ENCODE peak calls at places on chromosomes 13 and 19, in five cellular contexts. Y is lower lobe of right lung, H is body of pancreas, O is tibial artery, N is K562. I is an unnamed sample.

GRCh38 chr13:89900104-89900760 is 1447.3 kb upstream of the MIR17HG start:
- DNase-seq in O (no peak), N (no peak), Y (no peak), H (no peak), I (no peak)

GRCh38 chr13:50387124-50387581 is 371.9 kb downstream of the KCNRG start:
- DNase-seq in Y (peak), H (peak), O (peak), N (peak), I (peak)

GRCh38 chr13:20161275-20161950 is 561 bp upstream of the GJA3 start:
- DNase-seq in H (no peak), Y (no peak), N (no peak), O (no peak), I (peak)

GRCh38 chr19:1521636-1522035 is 2.2 kb upstream of the PLK5 start:
- DNase-seq in O (no peak), N (no peak), Y (no peak), H (no peak), I (no peak)

GRCh38 chr19:50036905-50037304 is 11.1 kb downstream of the ZNF473 start:
- DNase-seq in H (no peak), Y (no peak), O (no peak), N (no peak), I (no peak)

GRCh38 chr13:113990321-113990837 is 16.5 kb upstream of the C13orf46 start:
- DNase-seq in N (no peak), Y (no peak), O (no peak), H (no peak), I (no peak)

GRCh38 chr19:4337906-4338440 is 654 bp downstream of the STAP2 start:
- DNase-seq in H (peak), O (no peak), Y (no peak), N (peak), I (no peak)

GRCh38 chr13:35995136-35995535 is 136.0 kb downstream of the DCLK1 start:
- DNase-seq in O (no peak), N (no peak), Y (no peak), H (no peak), I (no peak)

GRCh38 chr19:1690570-1691307 is 38.3 kb upstream of the TCF3 start:
- DNase-seq in N (peak), Y (peak), H (peak), O (no peak), I (peak)

GRCh38 chr13:90690458-90691063 is 656.9 kb upstream of the MIR17HG start:
- DNase-seq in N (no peak), O (no peak), H (peak), Y (no peak), I (no peak)

GRCh38 chr13:30843548-30843947 is 62.5 kb upstream of the MEDAG start:
- DNase-seq in N (no peak), H (no peak), Y (no peak), O (no peak), I (no peak)

GRCh38 chr13:47000166-47000565 is 103.3 kb upstream of the HTR2A start:
- DNase-seq in N (no peak), Y (no peak), H (no peak), O (no peak), I (no peak)

GRCh38 chr13:62747629-62748028 is 1332.0 kb upstream of the PCDH20 start:
- DNase-seq in H (no peak), N (no peak), O (no peak), Y (no peak), I (no peak)

GRCh38 chr19:51000981-51001380 is 423 bp downstream of the KLK8 start:
- DNase-seq in H (no peak), N (peak), Y (no peak), O (no peak), I (no peak)

GRCh38 chr13:53775807-53776206 is 747.2 kb downstream of the OLFM4 start:
- DNase-seq in N (no peak), H (no peak), Y (no peak), O (no peak), I (no peak)
- TF ChIP-seq CTCF in N (no peak), H (no peak), Y (no peak), O (no peak), I (no peak)

GRCh38 chr19:18789422-18789832 is 1.7 kb downstream of the COMP start:
- DNase-seq in O (no peak), H (no peak), N (no peak), Y (no peak), I (no peak)

GRCh38 chr19:18788782-18789421 is 2.2 kb downstream of the COMP start:
- DNase-seq in N (no peak), H (no peak), Y (no peak), O (no peak), I (no peak)

GRCh38 chr19:18790566-18791314 is at the start of gene COMP:
- DNase-seq in O (no peak), N (no peak), H (no peak), Y (no peak), I (no peak)

GRCh38 chr19:18791315-18791678 is 192 bp upstream of the COMP start:
- DNase-seq in O (no peak), H (no peak), Y (no peak), N (no peak), I (no peak)

DNA sequence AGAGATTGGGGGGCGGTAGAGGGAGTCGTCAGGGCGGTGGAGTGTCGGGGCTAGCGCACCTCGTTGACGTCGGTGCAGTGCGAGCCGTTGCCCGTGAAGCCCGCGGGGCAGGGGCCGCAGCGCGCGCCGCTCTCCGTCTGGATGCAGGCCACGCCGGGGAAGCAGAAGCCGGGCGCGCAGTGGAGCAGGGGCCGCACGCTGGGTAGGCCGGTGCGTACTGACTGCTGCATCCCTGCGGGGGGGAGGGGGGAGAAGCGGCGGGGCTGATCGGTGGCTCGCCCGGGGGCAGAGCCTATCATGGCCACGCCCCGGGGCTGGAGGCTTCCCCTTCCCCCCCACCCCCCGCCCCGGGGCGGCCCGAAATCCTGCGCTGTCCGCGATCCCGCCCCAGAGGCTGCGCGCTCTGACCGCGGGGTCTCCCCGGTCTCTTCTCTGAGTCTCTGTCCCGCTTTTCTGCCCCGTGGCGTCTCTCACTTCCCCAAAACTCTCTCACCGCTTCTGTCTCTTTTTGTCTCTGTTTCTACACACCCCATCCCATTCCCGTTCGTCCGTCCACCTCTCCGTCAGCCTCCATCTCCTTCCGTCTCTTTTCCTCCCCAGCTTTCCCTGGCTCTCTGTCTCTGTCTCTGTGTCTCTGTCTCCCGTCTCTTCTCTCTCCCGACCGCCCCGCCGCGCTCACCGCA is 1.1 kb downstream of the COMP start:
- DNase-seq in H (peak), Y (no peak), O (peak), N (peak), I (peak)
- H3K4me3 ChIP-seq in H (no peak), Y (peak), O (peak), N (no peak), I (no peak)

DNA sequence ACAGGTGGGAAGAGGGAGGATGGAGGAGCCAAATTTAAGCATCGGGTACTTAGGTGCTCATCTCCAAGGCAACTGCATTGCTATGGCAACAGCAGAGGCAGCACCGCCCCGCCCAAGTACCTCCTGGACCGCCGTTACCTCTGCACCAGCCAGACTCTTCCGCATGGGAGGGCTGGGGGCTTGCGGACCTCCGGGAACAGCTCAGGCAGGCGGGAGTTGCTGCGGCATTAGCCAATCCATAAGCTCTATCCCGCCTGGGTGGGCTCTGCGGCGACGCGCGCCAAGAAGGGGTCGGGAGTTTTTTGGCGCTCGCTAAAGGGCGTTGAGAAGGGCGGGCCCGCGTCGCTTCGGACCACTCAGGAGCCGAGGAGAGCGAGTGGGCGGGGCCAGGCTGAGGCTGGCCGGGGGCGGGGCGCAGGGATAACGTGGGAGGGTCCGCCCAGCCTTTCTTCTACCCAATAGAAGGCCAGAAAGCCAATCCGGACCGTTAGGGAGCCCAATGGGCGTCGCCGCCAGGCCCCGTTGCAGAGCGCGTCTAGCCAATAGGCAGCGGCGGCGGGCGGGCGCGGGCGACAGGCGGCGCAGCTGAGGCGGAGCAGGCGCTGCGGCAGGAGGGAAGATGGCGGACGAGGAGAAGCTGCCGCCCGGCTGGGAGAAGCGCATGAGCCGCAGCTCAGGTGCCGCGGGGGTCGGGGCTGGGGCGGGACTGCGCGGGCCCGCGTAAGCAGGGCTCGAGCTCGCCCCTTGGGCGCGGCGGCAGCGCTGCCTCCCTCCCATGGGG is at the start of gene PIN1:
- DNase-seq in Y (peak), N (peak), H (peak), O (peak), I (peak)
- TF ChIP-seq CTCF in Y (peak), N (peak), H (peak), O (peak), I (peak)

GRCh38 chr19:2775556-2776430 is 7.3 kb downstream of the SGTA start:
- DNase-seq in N (peak), O (peak), H (peak), Y (peak), I (no peak)
- H3K4me3 ChIP-seq in N (no peak), O (no peak), H (no peak), Y (peak), I (no peak)

GRCh38 chr13:107907065-107907464 is 308.3 kb downstream of the LIG4 start:
- DNase-seq in O (no peak), Y (no peak), H (no peak), N (no peak), I (no peak)

GRCh38 chr13:107901230-107901629 is 314.1 kb downstream of the LIG4 start:
- DNase-seq in Y (no peak), O (no peak), N (peak), H (no peak), I (no peak)

GRCh38 chr13:107900775-107901174 is 314.6 kb downstream of the LIG4 start:
- DNase-seq in O (no peak), H (no peak), Y (no peak), N (peak), I (no peak)

GRCh38 chr13:107901996-107902562 is 313.3 kb downstream of the LIG4 start:
- DNase-seq in O (no peak), N (no peak), H (no peak), Y (no peak), I (no peak)

DNA sequence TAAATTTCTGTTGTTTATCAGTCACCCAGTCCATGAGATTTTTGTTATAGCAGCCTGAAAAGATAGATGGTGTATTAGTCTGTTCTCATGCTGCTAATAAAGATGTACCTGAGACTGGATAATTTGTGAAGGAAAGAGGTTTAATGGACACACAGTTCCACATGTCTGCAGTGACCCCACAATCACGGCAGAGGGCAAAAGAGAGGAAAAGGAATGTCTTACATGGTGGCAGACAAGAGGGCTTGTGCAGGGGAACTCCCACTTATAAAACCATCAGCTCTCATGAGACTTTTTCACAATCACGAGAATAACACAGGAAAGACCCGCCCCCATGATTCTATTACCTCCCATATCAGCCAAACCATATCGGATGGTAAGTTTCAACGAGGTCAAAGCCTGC is 309.2 kb downstream of the LIG4 start:
- DNase-seq in O (no peak), Y (no peak), H (no peak), N (peak), I (no peak)
- TF ChIP-seq CTCF in O (no peak), Y (no peak), H (no peak), N (no peak), I (no peak)